ENCODE peak calls at places on chromosomes 6 and 20, in ten cellular contexts. E, T, O, Q, I, F, D, U, B and Z are unnamed samples.

GRCh38 chr6:2658788-2659187 is 91.9 kb downstream of the MYLK4 start:
- DNase-seq in E (no peak), T (no peak), O (no peak), Q (peak), I (no peak), F (no peak), D (no peak), U (no peak), B (no peak), Z (no peak)

GRCh38 chr6:70282906-70283461 is 19.9 kb downstream of the COL9A1 start:
- DNase-seq in E (no peak), T (no peak), O (peak), Q (no peak), I (no peak), F (no peak), D (peak), U (no peak), B (no peak), Z (no peak)

GRCh38 chr6:28496099-28496779 is 19.4 kb downstream of the GPX6 start:
- DNase-seq in E (no peak), T (no peak), O (no peak), Q (peak), I (peak), F (no peak), D (no peak), U (no peak), B (no peak), Z (no peak)

GRCh38 chr20:35173576-35174192 is 1.8 kb downstream of the PROCR start:
- DNase-seq in E (no peak), T (no peak), O (no peak), Q (no peak), I (no peak), F (no peak), D (no peak), U (no peak), B (no peak), Z (no peak)

GRCh38 chr6:95243091-95243490 is 334.2 kb upstream of the MANEA start:
- DNase-seq in E (no peak), T (no peak), O (no peak), Q (no peak), I (no peak), F (no peak), D (no peak), U (no peak), B (no peak), Z (no peak)

GRCh38 chr20:4604580-4604979 is 117.1 kb upstream of the PRND start:
- DNase-seq in E (no peak), T (no peak), O (no peak), Q (no peak), I (no peak), F (no peak), D (no peak), U (no peak), B (no peak), Z (no peak)

GRCh38 chr6:24547243-24547642 is 52.5 kb downstream of the ALDH5A1 start:
- DNase-seq in E (no peak), T (no peak), O (no peak), Q (peak), I (no peak), F (no peak), D (peak), U (no peak), B (peak), Z (peak)

GRCh38 chr20:60139663-60140446 is 181.6 kb downstream of the CDH26 start:
- DNase-seq in E (no peak), T (no peak), O (no peak), Q (no peak), I (no peak), F (no peak), D (no peak), U (no peak), B (no peak), Z (no peak)

GRCh38 chr6:98574991-98575390 is 259.4 kb upstream of the POU3F2 start:
- DNase-seq in E (peak), T (no peak), O (no peak), Q (no peak), I (no peak), F (no peak), D (peak), U (no peak), B (no peak), Z (no peak)

GRCh38 chr20:7980332-7981046 is 39.1 kb downstream of the TMX4 start:
- DNase-seq in E (peak), T (no peak), O (peak), Q (peak), I (no peak), F (no peak), D (peak), U (no peak), B (no peak), Z (no peak)

GRCh38 chr20:3651204-3651970 is 11.8 kb downstream of the GFRA4 start:
- DNase-seq in E (no peak), T (no peak), O (no peak), Q (no peak), I (no peak), F (no peak), D (no peak), U (no peak), B (no peak), Z (no peak)